ENCODE peak calls at places on chromosomes 3 and 15, in eight cellular contexts. V, I, S, Q, E, U, F and J are unnamed samples. For H3K27me3, the result is how much of the 10 kb centered on the place peaks cover.

GRCh38 chr15:49692514-49693090 is 71.8 kb downstream of the DTWD1 start:
- DNase-seq in F (no peak), I (no peak), Q (no peak), V (no peak), S (no peak), E (no peak), U (no peak), J (no peak)

GRCh38 chr15:74420193-74420905 is 13.4 kb downstream of the SEMA7A start:
- DNase-seq in I (no peak), E (no peak), U (no peak), V (no peak), F (no peak), Q (no peak), S (peak), J (no peak)

GRCh38 chr3:43861635-43862034 is 170.9 kb downstream of the ABHD5 start:
- DNase-seq in U (no peak), E (no peak), Q (peak), S (peak), F (no peak), I (no peak), V (no peak), J (no peak)

GRCh38 chr15:26665950-26666921 is 106.6 kb downstream of the GABRB3 start:
- DNase-seq in V (no peak), U (no peak), Q (peak), I (no peak), F (no peak), S (no peak), E (no peak), J (no peak)

GRCh38 chr3:81749285-81749684 is 12.2 kb downstream of the GBE1 start:
- DNase-seq in E (no peak), S (no peak), F (no peak), Q (no peak), U (no peak), I (no peak), V (no peak), J (no peak)

GRCh38 chr15:66404532-66404931 is 17.8 kb downstream of the MAP2K1 start:
- DNase-seq in U (no peak), V (no peak), S (no peak), Q (peak), F (no peak), E (no peak), I (no peak), J (no peak)

GRCh38 chr15:40097968-40098476 is 10.7 kb downstream of the BMF start:
- DNase-seq in V (peak), F (no peak), E (no peak), Q (peak), S (peak), I (peak), U (no peak), J (peak)

GRCh38 chr3:54211097-54211496 is 88.7 kb downstream of the CACNA2D3 start:
- DNase-seq in E (no peak), I (no peak), S (no peak), V (no peak), U (no peak), F (no peak), Q (no peak), J (no peak)

GRCh38 chr15:39919740-39920509 is at the start of gene GPR176:
- DNase-seq in S (peak), I (peak), U (peak), E (no peak), V (peak), F (no peak), Q (peak), J (peak)

GRCh38 chr15:56805466-56806146 is 72.3 kb upstream of the ZNF280D start:
- DNase-seq in Q (peak), S (no peak), U (peak), I (no peak), F (peak), V (peak), E (no peak), J (no peak)

GRCh38 chr15:64045774-64046346 is 425 bp downstream of the DAPK2 start:
- DNase-seq in E (peak), V (no peak), I (no peak), U (peak), F (no peak), S (peak), Q (peak), J (peak)

GRCh38 chr3:79204351-79204750 is 563.4 kb downstream of the ROBO1 start:
- DNase-seq in Q (no peak), V (no peak), I (no peak), U (no peak), E (no peak), S (no peak), F (no peak), J (no peak)

GRCh38 chr15:68734886-68735285 is 85.8 kb downstream of the ANP32A start:
- DNase-seq in F (no peak), V (no peak), I (no peak), S (no peak), E (no peak), Q (no peak), U (no peak), J (no peak)

GRCh38 chr3:10926831-10927521 is 65.6 kb upstream of the SLC6A1 start:
- DNase-seq in U (no peak), E (no peak), V (no peak), F (no peak), S (no peak), I (no peak), Q (no peak), J (no peak)

GRCh38 chr3:42873216-42873982 is 2.3 kb downstream of the CYP8B1 start:
- DNase-seq in U (no peak), E (no peak), V (no peak), Q (no peak), I (no peak), F (no peak), S (no peak), J (no peak)

GRCh38 chr15:41904487-41905359 is 10.9 kb upstream of the SPTBN5 start:
- DNase-seq in E (peak), F (peak), S (peak), V (peak), I (peak), U (no peak), Q (peak), J (no peak)

GRCh38 chr3:53705024-53705750 is 141.0 kb downstream of the CHDH start:
- DNase-seq in U (no peak), I (no peak), V (no peak), Q (peak), S (no peak), E (no peak), F (peak), J (no peak)

GRCh38 chr3:51953445-51953844 is 1.7 kb upstream of the GPR62 start:
- DNase-seq in U (no peak), V (no peak), E (no peak), I (no peak), S (no peak), Q (no peak), F (no peak), J (no peak)

GRCh38 chr3:177196473-177197040 is 725 bp downstream of the TBL1XR1 start:
- DNase-seq in V (peak), Q (peak), I (no peak), S (peak), U (peak), F (peak), E (peak), J (peak)

GRCh38 chr3:14568269-14568668 is 28.1 kb upstream of the GRIP2 start:
- DNase-seq in S (no peak), V (no peak), U (no peak), Q (no peak), E (no peak), I (no peak), F (no peak), J (no peak)

GRCh38 chr15:74620636-74621545 is 5.3 kb downstream of the CLK3 start:
- DNase-seq in U (peak), E (peak), Q (peak), V (peak), S (peak), F (no peak), I (peak), J (peak)

GRCh38 chr3:105367406-105368213 is 901 bp downstream of the ALCAM start:
- DNase-seq in U (peak), Q (peak), I (peak), F (peak), V (peak), E (peak), S (peak), J (peak)

GRCh38 chr3:171309906-171310359 is 150.3 kb downstream of the TNIK start:
- DNase-seq in V (no peak), U (no peak), S (no peak), I (no peak), Q (no peak), F (no peak), E (no peak), J (no peak)

GRCh38 chr15:71055461-71055860 is 59.8 kb upstream of the THSD4 start:
- DNase-seq in E (no peak), Q (no peak), S (no peak), U (no peak), F (no peak), I (no peak), V (no peak), J (no peak)

GRCh38 chr15:47781527-47781926 is 64.2 kb downstream of the SEMA6D start:
- DNase-seq in I (no peak), Q (no peak), S (no peak), V (no peak), E (no peak), F (no peak), U (no peak), J (no peak)

GRCh38 chr3:171806200-171807128 is 3.8 kb downstream of the PLD1 start:
- DNase-seq in E (no peak), V (no peak), Q (no peak), F (no peak), I (no peak), S (no peak), U (no peak), J (no peak)

GRCh38 chr3:63961891-63962290 is 49.7 kb upstream of the SCAANT1 start:
- DNase-seq in F (no peak), U (peak), V (no peak), I (peak), S (no peak), Q (no peak), E (no peak), J (no peak)

GRCh38 chr3:183144403-183144802 is 18.1 kb downstream of the LAMP3 start:
- DNase-seq in E (no peak), S (no peak), Q (no peak), V (no peak), F (no peak), I (no peak), U (no peak), J (no peak)
- H3K27me3 ChIP-seq in E (under half), S (half or more), Q (under half), V (under half), F (under half), I (under half), U (under half), J (under half)

GRCh38 chr15:80473574-80474223 is 69.5 kb downstream of the ARNT2 start:
- DNase-seq in I (no peak), V (no peak), S (no peak), U (no peak), Q (peak), E (no peak), F (no peak), J (no peak)

GRCh38 chr15:80474751-80475295 is 70.6 kb downstream of the ARNT2 start:
- DNase-seq in U (no peak), F (no peak), I (no peak), V (no peak), Q (no peak), E (no peak), S (no peak), J (no peak)

GRCh38 chr15:80476036-80476435 is 71.9 kb downstream of the ARNT2 start:
- DNase-seq in F (no peak), Q (no peak), U (no peak), I (no peak), E (no peak), V (no peak), S (no peak), J (no peak)

GRCh38 chr15:80474224-80474619 is 70.0 kb downstream of the ARNT2 start:
- DNase-seq in F (no peak), E (no peak), U (no peak), Q (no peak), S (no peak), V (no peak), I (no peak), J (no peak)

GRCh38 chr15:80475572-80475971 is 71.4 kb downstream of the ARNT2 start:
- DNase-seq in Q (no peak), U (no peak), V (no peak), S (no peak), F (no peak), I (no peak), E (no peak), J (no peak)
- H3K27me3 ChIP-seq in Q (under half), U (under half), V (under half), S (under half), F (under half), I (under half), E (under half), J (under half)

DNA sequence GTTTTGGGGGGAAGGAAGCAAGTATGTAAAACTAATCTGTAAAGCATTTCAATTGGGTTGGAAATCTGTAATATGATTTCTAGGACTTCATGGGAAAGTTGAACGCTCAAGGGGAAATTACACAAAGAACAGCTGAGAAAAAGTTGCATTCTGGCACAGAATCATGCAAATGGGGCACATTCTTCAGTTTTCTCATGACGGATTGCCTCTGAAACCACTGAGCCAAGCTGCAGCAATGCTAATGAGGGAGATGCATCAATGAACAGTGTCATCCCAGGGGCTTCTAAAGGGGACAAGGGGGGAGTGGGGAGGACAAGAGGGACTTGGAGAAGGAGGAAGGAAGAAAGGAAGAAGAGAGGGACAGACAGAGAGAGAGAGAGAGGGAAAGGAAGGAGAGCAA is 291.4 kb upstream of the ATP11B start:
- DNase-seq in V (no peak), S (no peak), I (no peak), U (no peak), E (no peak), F (no peak), Q (no peak), J (no peak)
- H3K27me3 ChIP-seq in V (under half), S (under half), I (under half), U (under half), E (under half), F (under half), Q (under half), J (under half)

GRCh38 chr3:156817931-156818765 is 8.0 kb upstream of the LEKR1 start:
- DNase-seq in E (no peak), S (no peak), U (no peak), Q (no peak), V (no peak), F (no peak), I (no peak), J (no peak)
- H3K27me3 ChIP-seq in E (under half), S (under half), U (under half), Q (under half), V (under half), F (under half), I (under half), J (under half)

GRCh38 chr3:24616138-24616829 is 121.6 kb upstream of the THRB start:
- DNase-seq in F (no peak), V (no peak), E (no peak), I (no peak), U (no peak), Q (no peak), S (no peak), J (no peak)

GRCh38 chr3:24614353-24614752 is 119.7 kb upstream of the THRB start:
- DNase-seq in I (no peak), U (no peak), S (no peak), F (no peak), E (no peak), Q (no peak), V (no peak), J (no peak)

GRCh38 chr3:24615177-24615576 is 120.5 kb upstream of the THRB start:
- DNase-seq in I (no peak), S (no peak), V (no peak), E (no peak), F (no peak), U (no peak), Q (no peak), J (no peak)
- H3K27me3 ChIP-seq in I (under half), S (under half), V (under half), E (under half), F (under half), U (under half), Q (under half), J (under half)

GRCh38 chr15:61226313-61227250 is 2.5 kb downstream of the RORA start:
- DNase-seq in F (no peak), E (no peak), I (no peak), Q (no peak), U (no peak), S (no peak), V (no peak), J (no peak)
- H3K27me3 ChIP-seq in F (under half), E (under half), I (under half), Q (under half), U (under half), S (half or more), V (under half), J (under half)

GRCh38 chr3:40387895-40388254 is 891 bp downstream of the ENTPD3 start:
- DNase-seq in E (no peak), F (no peak), Q (peak), U (no peak), I (no peak), V (no peak), S (no peak), J (no peak)
- H3K27me3 ChIP-seq in E (under half), F (under half), Q (half or more), U (under half), I (under half), V (under half), S (under half), J (under half)

GRCh38 chr3:58180099-58180880 is 30.5 kb downstream of the DNASE1L3 start:
- DNase-seq in I (no peak), Q (no peak), F (no peak), S (peak), E (no peak), U (no peak), V (no peak), J (no peak)
- H3K27me3 ChIP-seq in I (under half), Q (under half), F (under half), S (under half), E (under half), U (under half), V (under half), J (under half)

GRCh38 chr3:100169186-100169585 is 54.9 kb upstream of the FILIP1L start:
- DNase-seq in F (no peak), I (no peak), E (no peak), S (no peak), V (no peak), Q (no peak), U (no peak), J (no peak)

GRCh38 chr3:100171211-100171700 is 57.0 kb upstream of the FILIP1L start:
- DNase-seq in Q (no peak), F (no peak), S (no peak), I (no peak), V (no peak), E (no peak), U (no peak), J (no peak)

GRCh38 chr3:100165926-100166550 is 51.7 kb upstream of the FILIP1L start:
- DNase-seq in V (no peak), Q (no peak), F (no peak), S (no peak), I (no peak), E (no peak), U (no peak), J (no peak)

GRCh38 chr3:100173931-100174330 is 59.6 kb upstream of the FILIP1L start:
- DNase-seq in F (no peak), Q (no peak), V (no peak), E (no peak), S (no peak), U (no peak), I (no peak), J (no peak)

GRCh38 chr3:100170492-100170891 is 56.2 kb upstream of the FILIP1L start:
- DNase-seq in E (no peak), S (no peak), F (no peak), I (no peak), Q (no peak), V (no peak), U (no peak), J (no peak)
- H3K27me3 ChIP-seq in E (under half), S (under half), F (under half), I (under half), Q (under half), V (under half), U (under half), J (under half)

GRCh38 chr15:96361309-96362000 is 31.0 kb downstream of the NR2F2 start:
- DNase-seq in U (no peak), S (no peak), I (no peak), Q (peak), E (no peak), V (no peak), F (no peak), J (no peak)
- H3K27me3 ChIP-seq in U (under half), S (half or more), I (under half), Q (half or more), E (under half), V (under half), F (under half), J (half or more)